ENCODE peak calls at places on chromosome 14, in four cellular contexts. P is erythroblast, A is HT-29, Z is nephron progenitor cell. E is an unnamed sample.

GRCh38 chr14:36647827-36648753 is 13.6 kb upstream of the PAX9 start:
- DNase-seq in P (peak), A (no peak), Z (peak), E (peak)

GRCh38 chr14:95891742-95892141 is 15.1 kb downstream of the TUNAR start:
- DNase-seq in P (peak), A (no peak), Z (no peak), E (no peak)

GRCh38 chr14:22896760-22897159 is 13.7 kb downstream of the REM2 start:
- DNase-seq in P (no peak), A (no peak), Z (no peak), E (no peak)

GRCh38 chr14:73785336-73785833 is 66.2 kb upstream of the PTGR2 start:
- DNase-seq in P (peak), A (peak), Z (peak), E (no peak)

GRCh38 chr14:41699506-41699905 is 92.8 kb downstream of the LRFN5 start:
- DNase-seq in P (no peak), A (no peak), Z (no peak), E (no peak)

GRCh38 chr14:100532154-100532915 is 54.9 kb downstream of the BEGAIN start:
- DNase-seq in P (no peak), A (no peak), Z (peak), E (no peak)

GRCh38 chr14:103558071-103558882 is 4.2 kb downstream of the BAG5 start:
- DNase-seq in P (no peak), A (no peak), Z (no peak), E (no peak)

GRCh38 chr14:69316449-69317391 is 56.8 kb downstream of the GALNT16 start:
- DNase-seq in P (no peak), A (peak), Z (no peak), E (no peak)

GRCh38 chr14:49870908-49871307 is 18.3 kb upstream of the NEMF start:
- DNase-seq in P (no peak), A (no peak), Z (no peak), E (no peak)